ENCODE peak calls at places on chromosome 2, in six cellular contexts. W, L, K, E, Z and S are unnamed samples.

GRCh38 chr2:229164545-229165249 is 106.4 kb downstream of the PID1 start:
- DNase-seq in W (peak), L (peak), K (peak), E (no peak), Z (peak), S (peak)

GRCh38 chr2:190627881-190628412 is 20.9 kb upstream of the NAB1 start:
- DNase-seq in W (no peak), L (peak), K (no peak), E (peak), Z (peak), S (peak)

GRCh38 chr2:62492048-62492447 is 13.9 kb downstream of the TMEM17 start:
- DNase-seq in W (no peak), L (no peak), K (no peak), E (no peak), Z (no peak), S (no peak)

GRCh38 chr2:136874258-136874657 is 108.9 kb downstream of the THSD7B start:
- DNase-seq in W (peak), L (peak), K (no peak), E (no peak), Z (no peak), S (peak)

GRCh38 chr2:23533014-23533730 is 148.2 kb downstream of the KLHL29 start:
- DNase-seq in W (no peak), L (no peak), K (no peak), E (no peak), Z (no peak), S (no peak)

GRCh38 chr2:162261032-162261945 is 18.0 kb upstream of the FAP start:
- DNase-seq in W (peak), L (peak), K (peak), E (no peak), Z (peak), S (peak)

GRCh38 chr2:239276813-239277193 is 124.0 kb downstream of the HDAC4 start:
- DNase-seq in W (no peak), L (no peak), K (no peak), E (no peak), Z (no peak), S (no peak)

GRCh38 chr2:105822186-105822585 is 77.5 kb downstream of the NCK2 start:
- DNase-seq in W (no peak), L (no peak), K (no peak), E (no peak), Z (no peak), S (no peak)

GRCh38 chr2:190546734-190547133 is 12.2 kb upstream of the NEMP2 start:
- DNase-seq in W (no peak), L (no peak), K (no peak), E (no peak), Z (no peak), S (no peak)

GRCh38 chr2:223084873-223085272 is 32.9 kb downstream of the KCNE4 start:
- DNase-seq in W (peak), L (no peak), K (peak), E (no peak), Z (peak), S (no peak)

GRCh38 chr2:235868224-235868623 is 300.0 kb downstream of the GBX2 start:
- DNase-seq in W (peak), L (no peak), K (peak), E (no peak), Z (no peak), S (peak)

GRCh38 chr2:145186303-145186702 is 666.4 kb upstream of the ZEB2 start:
- DNase-seq in W (peak), L (peak), K (peak), E (no peak), Z (no peak), S (no peak)

GRCh38 chr2:236557894-236558532 is 11.6 kb upstream of the ACKR3 start:
- DNase-seq in W (no peak), L (no peak), K (no peak), E (no peak), Z (no peak), S (no peak)

GRCh38 chr2:11715987-11716652 is 30.3 kb upstream of the LPIN1 start:
- DNase-seq in W (no peak), L (no peak), K (no peak), E (no peak), Z (no peak), S (no peak)
- TF ChIP-seq CTCF in W (no peak), L (no peak), K (no peak), E (no peak), Z (no peak), S (no peak)

GRCh38 chr2:195902857-195903256 is 165.8 kb downstream of the DNAH7 start:
- DNase-seq in W (no peak), L (no peak), K (no peak), E (no peak), Z (no peak), S (no peak)

GRCh38 chr2:195898505-195898904 is 170.1 kb downstream of the DNAH7 start:
- DNase-seq in W (peak), L (peak), K (peak), E (peak), Z (peak), S (peak)

DNA sequence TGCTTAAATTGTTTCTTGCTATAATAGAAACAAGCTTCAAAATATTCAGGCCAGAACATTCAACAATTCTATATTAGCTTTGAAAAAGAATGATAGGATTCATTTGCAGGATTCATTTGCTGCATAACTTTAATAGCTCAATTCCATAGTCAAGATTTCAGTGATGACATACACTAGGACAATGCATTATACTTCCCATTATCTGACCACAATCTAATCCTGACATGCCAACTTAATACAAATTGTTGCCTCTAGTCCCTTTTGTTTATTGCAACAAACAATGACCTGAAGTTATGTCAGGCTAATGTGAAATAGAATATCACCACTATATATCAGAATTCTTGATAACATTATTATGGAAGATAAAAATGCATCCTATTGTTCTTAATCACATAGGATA is 169.4 kb downstream of the DNAH7 start:
- DNase-seq in W (peak), L (peak), K (peak), E (no peak), Z (peak), S (no peak)
- H3K4me3 ChIP-seq in W (no peak), L (no peak), K (no peak), E (no peak), Z (no peak), S (no peak)

GRCh38 chr2:234635284-234635683 is 138.4 kb upstream of the ARL4C start:
- DNase-seq in W (no peak), L (no peak), K (peak), E (no peak), Z (no peak), S (no peak)
- TF ChIP-seq CTCF in W (peak), L (peak), K (peak), E (no peak), Z (peak), S (no peak)

GRCh38 chr2:38797953-38798352 is 19.9 kb downstream of the GEMIN6 start:
- DNase-seq in W (no peak), L (no peak), K (no peak), E (no peak), Z (no peak), S (no peak)
- H3K4me3 ChIP-seq in W (no peak), L (no peak), K (no peak), E (no peak), Z (no peak), S (no peak)

DNA sequence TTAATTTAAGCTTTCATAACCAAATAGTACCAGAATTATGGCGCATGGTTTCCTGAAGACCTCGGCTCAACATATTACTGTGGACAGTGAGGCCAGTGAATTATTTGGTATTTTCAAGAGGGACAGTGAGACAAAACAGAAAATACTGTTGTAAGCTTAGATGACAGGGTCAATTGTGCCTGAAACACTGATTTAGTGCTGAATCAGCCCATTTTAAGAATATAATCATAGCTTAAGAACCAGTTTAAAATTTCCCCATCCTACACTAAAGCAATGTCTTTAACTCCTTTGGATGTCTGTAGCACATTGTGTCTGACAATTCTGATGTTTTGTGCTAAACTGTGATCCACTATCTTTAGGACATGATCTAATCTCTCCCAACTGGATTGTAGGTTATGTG is 4.6 kb downstream of the ITGA6 start:
- DNase-seq in W (no peak), L (no peak), K (no peak), E (no peak), Z (no peak), S (no peak)
- TF ChIP-seq CTCF in W (no peak), L (no peak), K (no peak), E (no peak), Z (no peak), S (no peak)

DNA sequence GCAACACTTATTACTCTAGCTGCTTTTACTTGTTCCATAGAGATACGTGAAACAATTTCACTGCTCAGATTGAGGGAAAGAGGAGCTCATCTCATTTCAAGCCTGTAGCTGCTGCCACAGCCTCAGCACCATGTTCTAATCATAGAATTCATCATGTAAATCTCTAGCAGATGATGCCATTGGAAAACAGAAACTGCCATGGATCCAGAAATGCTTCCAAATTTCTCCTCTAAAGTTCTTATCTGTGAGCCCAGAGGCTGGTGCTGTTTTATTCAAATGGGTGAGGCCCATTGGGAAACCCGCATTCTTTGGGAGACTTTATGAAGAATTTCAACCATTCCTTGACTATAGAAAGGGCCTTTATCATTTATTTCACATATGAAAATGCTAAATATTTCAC is 1.9 kb downstream of the CDC42EP3 start:
- DNase-seq in W (no peak), L (peak), K (no peak), E (no peak), Z (no peak), S (peak)
- H3K4me3 ChIP-seq in W (peak), L (peak), K (peak), E (peak), Z (peak), S (peak)

GRCh38 chr2:166899676-166900075 is 11.4 kb downstream of the XIRP2 start:
- DNase-seq in W (no peak), L (no peak), K (no peak), E (no peak), Z (no peak), S (no peak)
- TF ChIP-seq CTCF in W (no peak), L (no peak), K (no peak), E (no peak), Z (no peak), S (no peak)